ENCODE peak calls at places on chromosomes 2 and 18, in nine cellular contexts. One of them, this sample, is unnamed.

GRCh38 chr18:70086085-70086484 is 119.4 kb downstream of the RTTN start:
- DNase-seq in psoas muscle: no peak
- DNase-seq in fibroblast of lung: no peak
- DNase-seq in CD4-positive, alpha-beta memory T cell: no peak
- DNase-seq in ovary: no peak
- DNase-seq in effector memory CD4-positive, alpha-beta T cell: no peak
- DNase-seq in GM23248: no peak
- DNase-seq in mesenchymal stem cell: no peak
- DNase-seq in mesendoderm: no peak
- DNase-seq in this sample: no peak

GRCh38 chr2:14567561-14567960 is 65.0 kb upstream of the LRATD1 start:
- DNase-seq in psoas muscle: no peak
- DNase-seq in fibroblast of lung: peak; percentile 13
- DNase-seq in CD4-positive, alpha-beta memory T cell: no peak
- DNase-seq in ovary: no peak
- DNase-seq in effector memory CD4-positive, alpha-beta T cell: no peak
- DNase-seq in GM23248: no peak
- DNase-seq in mesenchymal stem cell: no peak
- DNase-seq in mesendoderm: no peak
- DNase-seq in this sample: peak; percentile 2

GRCh38 chr2:30950339-30950738 is 143.1 kb upstream of the CAPN13 start:
- DNase-seq in psoas muscle: no peak
- DNase-seq in fibroblast of lung: no peak
- DNase-seq in CD4-positive, alpha-beta memory T cell: no peak
- DNase-seq in ovary: no peak
- DNase-seq in effector memory CD4-positive, alpha-beta T cell: no peak
- DNase-seq in GM23248: no peak
- DNase-seq in mesenchymal stem cell: no peak
- DNase-seq in mesendoderm: no peak
- DNase-seq in this sample: no peak

GRCh38 chr2:237235383-237236095 is 149.8 kb downstream of the COPS8 start:
- DNase-seq in psoas muscle: peak; percentile 34
- DNase-seq in fibroblast of lung: peak; percentile 97
- DNase-seq in CD4-positive, alpha-beta memory T cell: no peak
- DNase-seq in ovary: peak; percentile 86
- DNase-seq in effector memory CD4-positive, alpha-beta T cell: no peak
- DNase-seq in GM23248: peak; percentile 81
- DNase-seq in mesenchymal stem cell: peak; percentile 77
- DNase-seq in mesendoderm: no peak
- DNase-seq in this sample: peak; percentile 93

GRCh38 chr2:1639086-1639858 is 105.0 kb downstream of the PXDN start:
- DNase-seq in psoas muscle: peak; percentile 4
- DNase-seq in fibroblast of lung: no peak
- DNase-seq in CD4-positive, alpha-beta memory T cell: no peak
- DNase-seq in ovary: no peak
- DNase-seq in effector memory CD4-positive, alpha-beta T cell: no peak
- DNase-seq in GM23248: no peak
- DNase-seq in mesenchymal stem cell: no peak
- DNase-seq in mesendoderm: no peak
- DNase-seq in this sample: no peak

GRCh38 chr2:21515903-21516302 is 392.1 kb downstream of the TDRD15 start:
- DNase-seq in psoas muscle: no peak
- DNase-seq in fibroblast of lung: peak; percentile 45
- DNase-seq in CD4-positive, alpha-beta memory T cell: no peak
- DNase-seq in ovary: no peak
- DNase-seq in effector memory CD4-positive, alpha-beta T cell: no peak
- DNase-seq in GM23248: no peak
- DNase-seq in mesenchymal stem cell: peak; percentile 62
- DNase-seq in mesendoderm: peak; percentile 59
- DNase-seq in this sample: no peak

GRCh38 chr2:201182650-201183372 is at the start of gene CASP10:
- DNase-seq in psoas muscle: no peak
- DNase-seq in fibroblast of lung: peak; percentile 57
- DNase-seq in CD4-positive, alpha-beta memory T cell: peak; percentile 62
- DNase-seq in ovary: no peak
- DNase-seq in effector memory CD4-positive, alpha-beta T cell: no peak
- DNase-seq in GM23248: peak; percentile 82
- DNase-seq in mesenchymal stem cell: peak; percentile 52
- DNase-seq in mesendoderm: peak; percentile 95
- DNase-seq in this sample: no peak

GRCh38 chr18:35267161-35267651 is 22.8 kb downstream of the ZSCAN30 start:
- DNase-seq in psoas muscle: peak; percentile 85
- DNase-seq in fibroblast of lung: peak; percentile 74
- DNase-seq in CD4-positive, alpha-beta memory T cell: peak; percentile 69
- DNase-seq in ovary: peak; percentile 85
- DNase-seq in effector memory CD4-positive, alpha-beta T cell: peak; percentile 43
- DNase-seq in GM23248: peak; percentile 54
- DNase-seq in mesenchymal stem cell: no peak
- DNase-seq in mesendoderm: no peak
- DNase-seq in this sample: no peak

GRCh38 chr2:211085056-211085680 is 528.8 kb downstream of the CPS1 start:
- DNase-seq in psoas muscle: no peak
- DNase-seq in fibroblast of lung: peak; percentile 27
- DNase-seq in CD4-positive, alpha-beta memory T cell: no peak
- DNase-seq in ovary: no peak
- DNase-seq in effector memory CD4-positive, alpha-beta T cell: no peak
- DNase-seq in GM23248: peak; percentile 47
- DNase-seq in mesenchymal stem cell: peak; percentile 26
- DNase-seq in mesendoderm: peak; percentile 46
- DNase-seq in this sample: no peak

GRCh38 chr2:219243291-219243761 is 1.9 kb downstream of the GLB1L start:
- DNase-seq in psoas muscle: no peak
- DNase-seq in fibroblast of lung: peak; percentile 31
- DNase-seq in CD4-positive, alpha-beta memory T cell: no peak
- DNase-seq in ovary: no peak
- DNase-seq in effector memory CD4-positive, alpha-beta T cell: no peak
- DNase-seq in GM23248: no peak
- DNase-seq in mesenchymal stem cell: no peak
- DNase-seq in mesendoderm: no peak
- DNase-seq in this sample: no peak

GRCh38 chr2:32772623-32773221 is 144.9 kb downstream of the TTC27 start:
- DNase-seq in psoas muscle: no peak
- DNase-seq in fibroblast of lung: peak; percentile 84
- DNase-seq in CD4-positive, alpha-beta memory T cell: no peak
- DNase-seq in ovary: no peak
- DNase-seq in effector memory CD4-positive, alpha-beta T cell: no peak
- DNase-seq in GM23248: peak; percentile 72
- DNase-seq in mesenchymal stem cell: peak; percentile 75
- DNase-seq in mesendoderm: peak; percentile 89
- DNase-seq in this sample: peak; percentile 2

GRCh38 chr2:75340560-75340959 is 141.2 kb upstream of the TACR1 start:
- DNase-seq in psoas muscle: no peak
- DNase-seq in fibroblast of lung: no peak
- DNase-seq in CD4-positive, alpha-beta memory T cell: no peak
- DNase-seq in ovary: no peak
- DNase-seq in effector memory CD4-positive, alpha-beta T cell: no peak
- DNase-seq in GM23248: peak; percentile 65
- DNase-seq in mesenchymal stem cell: peak; percentile 21
- DNase-seq in mesendoderm: no peak
- DNase-seq in this sample: peak; percentile 64

GRCh38 chr2:45010706-45011036 is 1.4 kb upstream of the SIX2 start:
- DNase-seq in psoas muscle: no peak
- DNase-seq in fibroblast of lung: no peak
- DNase-seq in CD4-positive, alpha-beta memory T cell: no peak
- DNase-seq in ovary: no peak
- DNase-seq in effector memory CD4-positive, alpha-beta T cell: no peak
- DNase-seq in GM23248: peak; percentile 23
- DNase-seq in mesenchymal stem cell: no peak
- DNase-seq in mesendoderm: no peak
- DNase-seq in this sample: no peak

GRCh38 chr2:45009928-45010705 is 865 bp upstream of the SIX2 start:
- DNase-seq in psoas muscle: peak; percentile 85
- DNase-seq in fibroblast of lung: peak; percentile 77
- DNase-seq in CD4-positive, alpha-beta memory T cell: no peak
- DNase-seq in ovary: no peak
- DNase-seq in effector memory CD4-positive, alpha-beta T cell: no peak
- DNase-seq in GM23248: peak; percentile 83
- DNase-seq in mesenchymal stem cell: peak; percentile 26
- DNase-seq in mesendoderm: peak; percentile 88
- DNase-seq in this sample: peak; percentile 85

GRCh38 chr2:45008296-45009129 is 739 bp downstream of the SIX2 start:
- DNase-seq in psoas muscle: peak; percentile 35
- DNase-seq in fibroblast of lung: no peak
- DNase-seq in CD4-positive, alpha-beta memory T cell: no peak
- DNase-seq in ovary: no peak
- DNase-seq in effector memory CD4-positive, alpha-beta T cell: no peak
- DNase-seq in GM23248: peak; percentile 41
- DNase-seq in mesenchymal stem cell: peak; percentile 15
- DNase-seq in mesendoderm: peak; percentile 65
- DNase-seq in this sample: peak; percentile 49

GRCh38 chr2:45007961-45008295 is 1.3 kb downstream of the SIX2 start:
- DNase-seq in psoas muscle: no peak
- DNase-seq in fibroblast of lung: no peak
- DNase-seq in CD4-positive, alpha-beta memory T cell: no peak
- DNase-seq in ovary: no peak
- DNase-seq in effector memory CD4-positive, alpha-beta T cell: no peak
- DNase-seq in GM23248: no peak
- DNase-seq in mesenchymal stem cell: no peak
- DNase-seq in mesendoderm: no peak
- DNase-seq in this sample: no peak

GRCh38 chr2:45009303-45009927 is at the start of gene SIX2:
- DNase-seq in psoas muscle: peak; percentile 95
- DNase-seq in fibroblast of lung: peak; percentile 96
- DNase-seq in CD4-positive, alpha-beta memory T cell: no peak
- DNase-seq in ovary: peak; percentile 55
- DNase-seq in effector memory CD4-positive, alpha-beta T cell: no peak
- DNase-seq in GM23248: peak; percentile 93
- DNase-seq in mesenchymal stem cell: peak; percentile 78
- DNase-seq in mesendoderm: peak; percentile 98
- DNase-seq in this sample: peak; percentile 97
- H3K27me3 ChIP-seq in psoas muscle: no peaks in the 10 kb centered on the region
- H3K27me3 ChIP-seq in fibroblast of lung: peaks cover 92% of the 10 kb centered on the region
- H3K27me3 ChIP-seq in CD4-positive, alpha-beta memory T cell: peaks cover 13% of the 10 kb centered on the region
- H3K27me3 ChIP-seq in ovary: peaks cover 5% of the 10 kb centered on the region
- H3K27me3 ChIP-seq in effector memory CD4-positive, alpha-beta T cell: peaks cover 61% of the 10 kb centered on the region
- H3K27me3 ChIP-seq in GM23248: peaks cover 39% of the 10 kb centered on the region
- H3K27me3 ChIP-seq in mesenchymal stem cell: peaks cover 12% of the 10 kb centered on the region
- H3K27me3 ChIP-seq in mesendoderm: peaks cover 71% of the 10 kb centered on the region
- H3K27me3 ChIP-seq in this sample: no peaks in the 10 kb centered on the region

GRCh38 chr2:189347540-189347939 is 93.7 kb upstream of the WDR75 start:
- DNase-seq in psoas muscle: no peak
- DNase-seq in fibroblast of lung: peak; percentile 98
- DNase-seq in CD4-positive, alpha-beta memory T cell: peak; percentile 34
- DNase-seq in ovary: peak; percentile 47
- DNase-seq in effector memory CD4-positive, alpha-beta T cell: no peak
- DNase-seq in GM23248: peak; percentile 96
- DNase-seq in mesenchymal stem cell: peak; percentile 96
- DNase-seq in mesendoderm: peak; percentile 86
- DNase-seq in this sample: peak; percentile 70
- H3K4me3 ChIP-seq in psoas muscle: no peak overlapping the region
- H3K4me3 ChIP-seq in fibroblast of lung: no peak overlapping the region
- H3K4me3 ChIP-seq in CD4-positive, alpha-beta memory T cell: no peak overlapping the region
- H3K4me3 ChIP-seq in ovary: no peak overlapping the region
- H3K4me3 ChIP-seq in effector memory CD4-positive, alpha-beta T cell: no peak overlapping the region
- H3K4me3 ChIP-seq in GM23248: peak overlapping the region; percentile 9
- H3K4me3 ChIP-seq in mesenchymal stem cell: no peak overlapping the region
- H3K4me3 ChIP-seq in mesendoderm: no peak overlapping the region
- H3K4me3 ChIP-seq in this sample: no peak overlapping the region

GRCh38 chr2:239376942-239377531 is 23.8 kb downstream of the HDAC4 start:
- DNase-seq in psoas muscle: no peak
- DNase-seq in fibroblast of lung: no peak
- DNase-seq in CD4-positive, alpha-beta memory T cell: no peak
- DNase-seq in ovary: no peak
- DNase-seq in effector memory CD4-positive, alpha-beta T cell: no peak
- DNase-seq in GM23248: no peak
- DNase-seq in mesenchymal stem cell: no peak
- DNase-seq in mesendoderm: no peak
- DNase-seq in this sample: no peak
- H3K36me3 ChIP-seq in psoas muscle: no peaks in the 10 kb centered on the region
- H3K36me3 ChIP-seq in fibroblast of lung: no peaks in the 10 kb centered on the region
- H3K36me3 ChIP-seq in CD4-positive, alpha-beta memory T cell: no peaks in the 10 kb centered on the region
- H3K36me3 ChIP-seq in ovary: no peaks in the 10 kb centered on the region
- H3K36me3 ChIP-seq in effector memory CD4-positive, alpha-beta T cell: no peaks in the 10 kb centered on the region
- H3K36me3 ChIP-seq in GM23248: no peaks in the 10 kb centered on the region
- H3K36me3 ChIP-seq in mesenchymal stem cell: no peaks in the 10 kb centered on the region
- H3K36me3 ChIP-seq in mesendoderm: no peaks in the 10 kb centered on the region
- H3K36me3 ChIP-seq in this sample: no peaks in the 10 kb centered on the region

GRCh38 chr2:73173781-73174180 is 28.6 kb upstream of the NOTO start:
- DNase-seq in psoas muscle: no peak
- DNase-seq in fibroblast of lung: no peak
- DNase-seq in CD4-positive, alpha-beta memory T cell: no peak
- DNase-seq in ovary: no peak
- DNase-seq in effector memory CD4-positive, alpha-beta T cell: no peak
- DNase-seq in GM23248: no peak
- DNase-seq in mesenchymal stem cell: no peak
- DNase-seq in mesendoderm: no peak
- DNase-seq in this sample: no peak

GRCh38 chr2:73174244-73174643 is 28.1 kb upstream of the NOTO start:
- DNase-seq in psoas muscle: no peak
- DNase-seq in fibroblast of lung: no peak
- DNase-seq in CD4-positive, alpha-beta memory T cell: no peak
- DNase-seq in ovary: no peak
- DNase-seq in effector memory CD4-positive, alpha-beta T cell: no peak
- DNase-seq in GM23248: no peak
- DNase-seq in mesenchymal stem cell: no peak
- DNase-seq in mesendoderm: no peak
- DNase-seq in this sample: no peak

GRCh38 chr2:73176205-73176880 is 26.0 kb upstream of the NOTO start:
- DNase-seq in psoas muscle: peak; percentile 29
- DNase-seq in fibroblast of lung: no peak
- DNase-seq in CD4-positive, alpha-beta memory T cell: no peak
- DNase-seq in ovary: peak; percentile 38
- DNase-seq in effector memory CD4-positive, alpha-beta T cell: no peak
- DNase-seq in GM23248: peak; percentile 41
- DNase-seq in mesenchymal stem cell: peak; percentile 17
- DNase-seq in mesendoderm: peak; percentile 37
- DNase-seq in this sample: no peak

GRCh38 chr2:73175663-73176204 is 26.6 kb upstream of the NOTO start:
- DNase-seq in psoas muscle: peak; percentile 80
- DNase-seq in fibroblast of lung: peak; percentile 43
- DNase-seq in CD4-positive, alpha-beta memory T cell: peak; percentile 76
- DNase-seq in ovary: peak; percentile 85
- DNase-seq in effector memory CD4-positive, alpha-beta T cell: peak; percentile 28
- DNase-seq in GM23248: peak; percentile 87
- DNase-seq in mesenchymal stem cell: peak; percentile 61
- DNase-seq in mesendoderm: peak; percentile 79
- DNase-seq in this sample: no peak

DNA sequence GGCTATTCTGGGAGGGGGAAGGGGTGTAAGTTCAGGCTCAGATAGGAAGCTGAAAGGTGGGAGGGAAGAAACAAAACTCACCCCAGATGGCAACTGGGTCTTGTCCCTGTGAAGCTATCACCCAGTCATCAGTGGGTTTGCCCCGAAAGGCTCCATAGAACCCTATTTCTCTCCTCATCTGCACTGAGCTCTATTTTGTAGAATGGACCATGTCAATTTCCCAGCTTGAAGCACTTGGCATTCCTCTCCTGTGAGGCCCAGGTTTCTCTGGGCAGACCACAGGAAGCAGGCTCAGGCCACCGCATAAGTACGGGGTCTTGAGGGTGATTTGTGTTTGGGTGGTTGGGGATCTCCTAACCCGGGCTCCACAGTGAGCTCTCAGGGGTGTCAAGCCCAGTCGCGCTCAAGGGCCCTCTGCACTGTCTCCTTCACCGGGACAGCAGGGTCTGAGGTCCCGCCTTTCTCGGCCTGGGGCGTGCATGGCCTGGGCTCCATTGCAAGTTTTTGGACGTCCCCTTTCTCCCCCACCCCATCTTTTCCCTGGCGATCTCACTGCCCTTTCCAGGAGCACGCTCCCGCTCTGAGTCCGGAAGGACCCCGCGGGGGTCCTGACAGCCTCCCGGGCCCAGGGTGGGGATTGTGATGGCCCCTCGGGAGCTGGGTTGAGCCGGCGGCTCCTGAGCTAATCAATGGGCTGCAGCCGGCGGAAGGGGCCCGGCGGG is 27.3 kb upstream of the NOTO start:
- DNase-seq in psoas muscle: peak; percentile 16
- DNase-seq in fibroblast of lung: no peak
- DNase-seq in CD4-positive, alpha-beta memory T cell: no peak
- DNase-seq in ovary: no peak
- DNase-seq in effector memory CD4-positive, alpha-beta T cell: no peak
- DNase-seq in GM23248: no peak
- DNase-seq in mesenchymal stem cell: no peak
- DNase-seq in mesendoderm: peak; percentile 42
- DNase-seq in this sample: no peak
- H3K27me3 ChIP-seq in psoas muscle: peaks cover 8% of the 10 kb centered on the region
- H3K27me3 ChIP-seq in fibroblast of lung: peaks cover 10% of the 10 kb centered on the region
- H3K27me3 ChIP-seq in CD4-positive, alpha-beta memory T cell: peaks cover 17% of the 10 kb centered on the region
- H3K27me3 ChIP-seq in ovary: no peaks in the 10 kb centered on the region
- H3K27me3 ChIP-seq in effector memory CD4-positive, alpha-beta T cell: peaks cover 26% of the 10 kb centered on the region
- H3K27me3 ChIP-seq in GM23248: peaks cover 15% of the 10 kb centered on the region
- H3K27me3 ChIP-seq in mesenchymal stem cell: peaks cover 56% of the 10 kb centered on the region
- H3K27me3 ChIP-seq in mesendoderm: peaks cover 9% of the 10 kb centered on the region
- H3K27me3 ChIP-seq in this sample: peaks cover 17% of the 10 kb centered on the region

This sample was measured in MG63.